ENCODE peak calls at places on chromosomes 13 and 19, in eight cellular contexts. P is endothelial cell of umbilical vein, N is H1, J is GM23338, Z is HepG2, F is HCT116, S is K562, Y is GM12878. T is an unnamed sample.

GRCh38 chr19:10018219-10018618 is 4.9 kb downstream of the RDH8 start:
- DNase-seq in N (no peak), F (no peak), Y (no peak), P (no peak), S (no peak), Z (no peak), J (no peak), T (no peak)

GRCh38 chr19:18932216-18932841 is 8.7 kb downstream of the HOMER3 start:
- DNase-seq in P (peak), F (peak), S (peak), N (peak), J (peak), Z (no peak), Y (no peak), T (no peak)

GRCh38 chr19:48561412-48561811 is 9.4 kb downstream of the SULT2B1 start:
- DNase-seq in J (no peak), Z (no peak), N (no peak), P (no peak), S (no peak), F (no peak), Y (no peak), T (no peak)

GRCh38 chr13:75145926-75146325 is 336.0 kb downstream of the TBC1D4 start:
- DNase-seq in Y (no peak), P (no peak), F (no peak), S (no peak), Z (no peak), J (no peak), N (no peak), T (peak)

GRCh38 chr19:17424743-17425365 is 5.0 kb downstream of the MVB12A start:
- DNase-seq in F (no peak), S (peak), J (peak), N (no peak), Z (no peak), Y (no peak), P (peak), T (no peak)

GRCh38 chr13:76316998-76317527 is 569.1 kb downstream of the KCTD12 start:
- DNase-seq in Y (no peak), F (no peak), P (no peak), S (no peak), N (no peak), J (no peak), Z (no peak), T (no peak)

GRCh38 chr19:12365094-12365371 is 450 bp downstream of the ZNF442 start:
- DNase-seq in N (no peak), F (no peak), S (no peak), Z (no peak), J (peak), P (peak), Y (no peak), T (no peak)

GRCh38 chr13:39600766-39601165 is 2.2 kb downstream of the LHFPL6 start:
- DNase-seq in P (no peak), N (no peak), S (no peak), J (peak), F (no peak), Y (no peak), Z (no peak), T (no peak)

GRCh38 chr19:36417752-36418286 is 625 bp downstream of the ZFP82 start:
- DNase-seq in F (no peak), Z (no peak), Y (no peak), J (peak), P (no peak), S (no peak), N (no peak), T (no peak)

GRCh38 chr13:102999498-102999897 is 66.7 kb downstream of the SLC10A2 start:
- DNase-seq in F (no peak), Y (no peak), P (no peak), N (no peak), Z (no peak), J (no peak), S (no peak), T (no peak)

GRCh38 chr19:35797663-35798062 is 15.0 kb downstream of the PRODH2 start:
- DNase-seq in N (no peak), Y (no peak), P (no peak), S (peak), J (peak), Z (no peak), F (no peak), T (no peak)

GRCh38 chr13:41345165-41345920 is 34.3 kb downstream of the NAA16 start:
- DNase-seq in N (no peak), P (no peak), F (no peak), J (no peak), S (no peak), Z (peak), Y (no peak), T (no peak)
- TF ChIP-seq POLR2AphosphoS5 in N (no peak), P (no peak), F (no peak), J (no peak), S (no peak), Z (no peak), Y (no peak), T (no peak)

DNA sequence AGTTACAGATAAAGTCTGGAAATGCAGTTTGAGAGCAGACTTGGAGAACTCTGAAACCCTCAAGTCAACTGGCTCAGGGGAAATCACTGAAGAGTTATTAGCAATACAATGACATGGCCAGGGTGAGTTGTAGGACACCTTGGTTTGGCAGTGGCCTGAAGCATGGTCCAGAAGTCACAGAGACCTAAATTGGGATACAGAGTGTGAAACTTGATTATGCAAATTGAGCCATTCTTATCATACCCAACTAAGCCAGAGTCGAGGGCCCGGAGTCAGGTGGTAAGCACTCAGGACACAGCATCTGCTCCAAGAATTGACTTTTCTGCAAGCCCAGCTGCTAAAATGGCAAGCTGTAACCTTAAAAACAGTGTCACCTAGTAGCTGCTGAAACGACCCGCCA is 224.5 kb downstream of the DCLK1 start:
- DNase-seq in N (no peak), F (no peak), S (no peak), J (no peak), Z (no peak), Y (no peak), P (no peak), T (no peak)
- H3K4me3 ChIP-seq in N (no peak), F (no peak), S (no peak), J (no peak), Z (no peak), Y (no peak), P (no peak), T (no peak)

GRCh38 chr13:27791146-27791900 is 960 bp upstream of the GSX1 start:
- DNase-seq in Y (no peak), F (no peak), Z (no peak), N (no peak), J (peak), S (no peak), P (no peak), T (no peak)
- TF ChIP-seq EZH2 in Y (peak), F (no peak), Z (peak), N (peak), J (peak), S (no peak), P (peak), T (no peak)

GRCh38 chr19:46693760-46694159 is 23.2 kb downstream of the PRKD2 start:
- DNase-seq in F (no peak), Z (no peak), J (no peak), N (no peak), S (no peak), P (no peak), Y (no peak), T (no peak)

GRCh38 chr19:46698395-46699321 is 18.3 kb downstream of the PRKD2 start:
- DNase-seq in P (no peak), S (no peak), F (no peak), Z (no peak), N (no peak), J (no peak), Y (no peak), T (no peak)

GRCh38 chr19:46696052-46696451 is 20.9 kb downstream of the PRKD2 start:
- DNase-seq in N (no peak), Y (no peak), P (no peak), F (no peak), S (no peak), Z (no peak), J (no peak), T (no peak)

GRCh38 chr19:46700704-46701103 is 16.2 kb downstream of the PRKD2 start:
- DNase-seq in J (no peak), Z (no peak), N (no peak), Y (no peak), P (no peak), S (no peak), F (no peak), T (no peak)

GRCh38 chr19:46697142-46697960 is 19.6 kb downstream of the PRKD2 start:
- DNase-seq in Z (no peak), Y (no peak), N (peak), P (peak), J (peak), S (peak), F (peak), T (peak)
- TF ChIP-seq POLR2AphosphoS5 in Z (no peak), Y (no peak), N (no peak), P (no peak), J (peak), S (peak), F (peak), T (no peak)

GRCh38 chr13:78601886-78602560 is 1.3 kb downstream of the POU4F1 start:
- DNase-seq in F (no peak), Z (no peak), S (no peak), Y (no peak), P (no peak), N (no peak), J (no peak), T (no peak)
- H3K4me3 ChIP-seq in F (no peak), Z (peak), S (no peak), Y (peak), P (peak), N (peak), J (peak), T (peak)

GRCh38 chr19:588093-588742 is 1.5 kb upstream of the HCN2 start:
- DNase-seq in P (peak), J (peak), Y (no peak), S (peak), Z (peak), F (peak), N (peak), T (no peak)
- TF ChIP-seq EZH2 in P (no peak), J (no peak), Y (no peak), S (no peak), Z (no peak), F (no peak), N (no peak), T (no peak)

DNA sequence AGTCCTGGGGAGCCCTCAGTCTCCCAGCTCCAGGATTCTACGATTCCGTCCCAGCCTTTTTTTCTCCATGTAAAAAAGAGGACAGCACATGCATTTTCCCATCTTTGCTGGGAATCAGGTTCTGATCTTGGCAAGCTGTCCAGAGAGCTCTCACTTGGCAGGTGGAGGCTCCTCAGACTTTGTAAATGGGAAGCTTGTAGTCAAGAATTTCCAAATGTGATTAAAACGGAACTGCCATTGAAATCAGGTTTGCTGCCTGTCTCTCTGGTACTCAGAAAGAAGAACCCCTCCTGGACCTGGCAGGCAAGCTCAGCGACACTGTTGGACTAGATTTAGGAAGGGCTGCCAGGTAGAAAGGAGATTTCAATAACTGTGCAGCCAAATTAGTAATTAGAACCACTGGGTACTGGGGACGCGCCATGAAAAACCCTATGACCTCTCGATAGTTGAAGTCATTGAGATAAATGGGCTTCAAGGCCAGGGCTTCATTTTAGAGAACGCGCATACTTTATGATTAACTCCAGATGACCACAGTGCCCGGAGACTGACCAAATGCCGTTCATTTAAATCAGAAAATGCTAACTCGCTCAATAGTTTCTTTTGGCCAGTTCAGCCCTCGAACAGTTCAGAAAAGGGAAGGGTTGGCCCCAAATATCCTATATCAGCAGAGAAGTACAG is 517.2 kb downstream of the RFC3 start:
- DNase-seq in Y (no peak), F (no peak), P (no peak), Z (no peak), J (no peak), N (no peak), S (no peak), T (no peak)
- TF ChIP-seq POLR2AphosphoS5 in Y (no peak), F (no peak), P (no peak), Z (no peak), J (no peak), N (no peak), S (no peak), T (no peak)

GRCh38 chr13:113233101-113233500 is 23.7 kb downstream of the CUL4A start:
- DNase-seq in J (no peak), S (no peak), N (no peak), P (no peak), Z (no peak), Y (no peak), F (no peak), T (no peak)

GRCh38 chr13:113231306-113232207 is 22.1 kb downstream of the CUL4A start:
- DNase-seq in F (no peak), N (no peak), Z (no peak), S (no peak), Y (no peak), P (no peak), J (no peak), T (no peak)

GRCh38 chr13:113229791-113230190 is 20.4 kb downstream of the CUL4A start:
- DNase-seq in N (no peak), S (no peak), J (no peak), P (no peak), F (no peak), Z (no peak), Y (no peak), T (no peak)

GRCh38 chr13:113226873-113227272 is 17.5 kb downstream of the CUL4A start:
- DNase-seq in F (no peak), S (no peak), N (no peak), J (no peak), P (no peak), Y (no peak), Z (no peak), T (no peak)

DNA sequence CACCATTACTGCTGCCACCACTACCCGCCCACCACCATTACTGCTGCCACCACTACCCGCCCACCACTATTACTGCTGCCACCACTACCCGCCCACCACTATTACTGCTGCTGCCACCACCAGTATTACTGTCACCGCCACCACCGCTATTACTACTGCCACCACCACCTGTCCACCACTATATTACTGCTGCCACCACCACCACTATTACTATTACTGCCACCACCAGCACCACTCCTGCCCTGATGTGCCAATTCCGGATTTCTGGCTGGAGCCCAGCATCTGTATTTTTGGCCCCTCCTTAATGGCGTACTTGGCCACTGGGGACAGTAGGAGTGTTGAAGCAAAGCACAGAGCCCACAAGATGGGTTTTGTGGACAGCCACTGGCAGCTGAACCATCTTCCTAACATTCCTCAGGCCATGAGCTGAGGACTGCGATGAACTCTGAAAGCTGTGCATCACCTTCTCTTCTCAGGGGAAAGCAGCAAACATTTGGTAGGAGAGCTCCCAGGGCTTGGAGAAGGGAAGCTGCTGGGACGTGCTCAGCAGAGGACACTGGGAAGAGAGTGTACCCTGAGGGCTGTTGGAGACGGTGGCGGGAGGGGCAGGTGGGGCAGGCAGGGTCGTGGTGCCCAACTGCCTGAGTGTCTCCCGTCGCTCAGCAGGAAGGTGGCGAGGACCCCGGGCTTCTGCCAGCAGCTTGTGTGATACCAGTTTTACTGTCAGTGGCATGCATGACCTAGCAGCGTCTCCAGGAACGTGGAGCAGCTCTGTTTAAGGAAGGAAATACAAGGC is 23.0 kb downstream of the CUL4A start:
- DNase-seq in Y (no peak), F (no peak), P (no peak), Z (no peak), S (no peak), N (no peak), J (no peak), T (no peak)
- H3K4me3 ChIP-seq in Y (no peak), F (no peak), P (no peak), Z (no peak), S (no peak), N (no peak), J (no peak), T (no peak)

GRCh38 chr19:44988896-44989563 is 12.2 kb upstream of the RELB start:
- DNase-seq in S (peak), J (peak), Z (peak), N (no peak), F (peak), P (peak), Y (no peak), T (no peak)

GRCh38 chr19:44984005-44984404 is 17.3 kb upstream of the RELB start:
- DNase-seq in F (no peak), Y (no peak), S (no peak), Z (no peak), J (no peak), N (no peak), P (no peak), T (no peak)

GRCh38 chr19:44985445-44985844 is 15.8 kb upstream of the RELB start:
- DNase-seq in J (no peak), Z (no peak), F (no peak), Y (no peak), S (no peak), N (no peak), P (no peak), T (no peak)

GRCh38 chr19:44986389-44986788 is 14.9 kb upstream of the RELB start:
- DNase-seq in Z (no peak), Y (no peak), P (no peak), J (no peak), F (no peak), S (no peak), N (no peak), T (no peak)

GRCh38 chr19:44987148-44987675 is 14.1 kb upstream of the RELB start:
- DNase-seq in P (no peak), S (no peak), Y (no peak), N (no peak), F (no peak), J (no peak), Z (no peak), T (no peak)
- TF ChIP-seq EZH2 in P (no peak), S (no peak), Y (no peak), N (no peak), F (no peak), J (no peak), Z (no peak), T (no peak)

GRCh38 chr19:45764487-45764886 is 4.6 kb downstream of the SIX5 start:
- DNase-seq in Y (no peak), S (no peak), J (peak), P (no peak), N (no peak), Z (no peak), F (no peak), T (no peak)
- TF ChIP-seq POLR2AphosphoS5 in Y (no peak), S (no peak), J (no peak), P (no peak), N (no peak), Z (no peak), F (peak), T (no peak)

T was measured in SK-N-MC.